ENCODE peak calls at places on chromosomes 12 and 14, in ten cellular contexts. B is endothelial cell of umbilical vein; G is IMR-90; Y is MM.1S; A is right lobe of liver; I is AG04450; P is CD8-positive, alpha-beta T cell; H is brain microvascular endothelial cell; Q is breast epithelium; M is psoas muscle. S is an unnamed sample.
A peak's percentile ranks its signal among the peaks of the same experiment; 100 is the strongest.

GRCh38 chr14:29810657-29811056 is 117.0 kb downstream of the PRKD1 start:
- DNase-seq in B (peak; percentile 22), G (no peak), Y (no peak), A (no peak), I (no peak), P (no peak), H (no peak), Q (no peak), M (no peak), S (no peak)

GRCh38 chr12:124827588-124828184 is 36.0 kb downstream of the SCARB1 start:
- DNase-seq in B (no peak), G (no peak), Y (no peak), A (peak; percentile 74), I (no peak), P (no peak), H (no peak), Q (no peak), M (no peak), S (peak; percentile 38)

GRCh38 chr14:76575108-76575507 is 186.2 kb upstream of the VASH1 start:
- DNase-seq in B (no peak), G (no peak), Y (no peak), A (no peak), I (no peak), P (no peak), H (no peak), Q (no peak), M (no peak), S (no peak)

GRCh38 chr12:75943730-75944096 is 87.9 kb downstream of the PHLDA1 start:
- DNase-seq in B (no peak), G (no peak), Y (peak; percentile 35), A (no peak), I (no peak), P (no peak), H (peak; percentile 43), Q (no peak), M (no peak), S (no peak)

GRCh38 chr12:51368640-51369517 is 22.3 kb downstream of the GALNT6 start:
- DNase-seq in B (peak; percentile 74), G (peak; percentile 60), Y (peak; percentile 98), A (peak; percentile 68), I (no peak), P (peak; percentile 79), H (peak; percentile 82), Q (no peak), M (peak; percentile 26), S (peak; percentile 88)

GRCh38 chr14:21078287-21078686 is 8.2 kb downstream of the ARHGEF40 start:
- DNase-seq in B (no peak), G (no peak), Y (no peak), A (no peak), I (no peak), P (no peak), H (no peak), Q (no peak), M (no peak), S (no peak)

GRCh38 chr12:56257491-56258067 is 605 bp downstream of the ANKRD52 start:
- DNase-seq in B (peak; percentile 45), G (peak; percentile 11), Y (no peak), A (no peak), I (no peak), P (no peak), H (no peak), Q (no peak), M (no peak), S (no peak)

GRCh38 chr14:92603309-92604257 is 90.0 kb downstream of the RIN3 start:
- DNase-seq in B (no peak), G (peak; percentile 83), Y (no peak), A (no peak), I (peak; percentile 63), P (peak; percentile 51), H (peak; percentile 64), Q (peak; percentile 43), M (no peak), S (no peak)

GRCh38 chr12:12266389-12266872 is 413 bp downstream of the LRP6 start:
- DNase-seq in B (no peak), G (no peak), Y (no peak), A (no peak), I (no peak), P (no peak), H (no peak), Q (no peak), M (no peak), S (no peak)

GRCh38 chr14:63470877-63471565 is 72.2 kb downstream of the PPP2R5E start:
- DNase-seq in B (peak; percentile 76), G (peak; percentile 91), Y (peak; percentile 65), A (no peak), I (peak; percentile 41), P (no peak), H (no peak), Q (no peak), M (no peak), S (peak; percentile 66)

GRCh38 chr14:101544550-101544949 is 16.7 kb upstream of the DIO3 start:
- DNase-seq in B (no peak), G (no peak), Y (no peak), A (no peak), I (no peak), P (no peak), H (no peak), Q (no peak), M (no peak), S (no peak)
- H3K27me3 ChIP-seq in B (no peaks in the 10 kb centered on the region), G (peaks cover 8% of the 10 kb centered on the region), Y (peaks cover 7% of the 10 kb centered on the region), A (no peaks in the 10 kb centered on the region), I (no peaks in the 10 kb centered on the region), P (no peaks in the 10 kb centered on the region), H (no peaks in the 10 kb centered on the region), Q (no peaks in the 10 kb centered on the region), M (no peaks in the 10 kb centered on the region), S (no peaks in the 10 kb centered on the region)

GRCh38 chr12:50057000-50057841 is at the start of gene ASIC1:
- DNase-seq in B (peak; percentile 62), G (peak; percentile 67), Y (peak; percentile 37), A (peak; percentile 73), I (no peak), P (peak; percentile 14), H (peak; percentile 56), Q (peak; percentile 50), M (peak; percentile 77), S (peak; percentile 43)
- H3K4me3 ChIP-seq in B (peak within 1 kb of the TSS; percentile 25), G (peak within 1 kb of the TSS; percentile 85), Y (peak within 1 kb of the TSS; percentile 71), A (peak within 1 kb of the TSS; percentile 51), I (peak within 1 kb of the TSS; percentile 72), P (peak within 1 kb of the TSS; percentile 55), H (peak within 1 kb of the TSS; percentile 59), Q (peak within 1 kb of the TSS; percentile 72), M (peak within 1 kb of the TSS; percentile 79), S (peak within 1 kb of the TSS; percentile 63)

GRCh38 chr14:25053585-25053984 is 3.6 kb upstream of the STXBP6 start:
- DNase-seq in B (no peak), G (no peak), Y (no peak), A (no peak), I (no peak), P (no peak), H (no peak), Q (no peak), M (no peak), S (no peak)
- H3K27me3 ChIP-seq in B (peaks cover 27% of the 10 kb centered on the region), G (peaks cover 1% of the 10 kb centered on the region), Y (no peaks in the 10 kb centered on the region), A (no peaks in the 10 kb centered on the region), I (peaks cover 23% of the 10 kb centered on the region), P (peaks cover 14% of the 10 kb centered on the region), H (peaks cover 11% of the 10 kb centered on the region), Q (peaks cover 4% of the 10 kb centered on the region), M (peaks cover 1% of the 10 kb centered on the region), S (peaks cover 1% of the 10 kb centered on the region)

GRCh38 chr12:95443458-95443857 is 30.5 kb upstream of the METAP2 start:
- DNase-seq in B (no peak), G (no peak), Y (no peak), A (no peak), I (no peak), P (no peak), H (no peak), Q (no peak), M (no peak), S (no peak)

GRCh38 chr12:95446511-95446910 is 27.4 kb upstream of the METAP2 start:
- DNase-seq in B (no peak), G (peak; percentile 7), Y (no peak), A (peak; percentile 77), I (no peak), P (no peak), H (peak; percentile 29), Q (no peak), M (peak; percentile 34), S (no peak)

GRCh38 chr12:95440401-95440800 is 33.6 kb upstream of the METAP2 start:
- DNase-seq in B (no peak), G (peak; percentile 67), Y (no peak), A (no peak), I (no peak), P (no peak), H (peak; percentile 37), Q (no peak), M (no peak), S (no peak)

GRCh38 chr12:95445884-95446482 is 28.0 kb upstream of the METAP2 start:
- DNase-seq in B (no peak), G (no peak), Y (no peak), A (no peak), I (no peak), P (no peak), H (no peak), Q (no peak), M (no peak), S (no peak)
- H3K4me3 ChIP-seq in B (no peak overlapping the region), G (no peak overlapping the region), Y (no peak overlapping the region), A (peak overlapping the region; percentile 10), I (no peak overlapping the region), P (no peak overlapping the region), H (no peak overlapping the region), Q (no peak overlapping the region), M (peak overlapping the region; percentile 25), S (no peak overlapping the region)

GRCh38 chr12:2650261-2651060 is 144.3 kb upstream of the FKBP4 start:
- DNase-seq in B (no peak), G (no peak), Y (no peak), A (no peak), I (no peak), P (no peak), H (no peak), Q (no peak), M (no peak), S (no peak)

GRCh38 chr12:2651061-2651965 is 143.5 kb upstream of the FKBP4 start:
- DNase-seq in B (no peak), G (no peak), Y (no peak), A (no peak), I (no peak), P (no peak), H (no peak), Q (no peak), M (no peak), S (no peak)

GRCh38 chr12:2648406-2648805 is 146.4 kb upstream of the FKBP4 start:
- DNase-seq in B (no peak), G (no peak), Y (no peak), A (no peak), I (no peak), P (no peak), H (no peak), Q (no peak), M (no peak), S (no peak)

GRCh38 chr12:2647186-2647585 is 147.6 kb upstream of the FKBP4 start:
- DNase-seq in B (no peak), G (no peak), Y (no peak), A (no peak), I (no peak), P (no peak), H (no peak), Q (no peak), M (no peak), S (no peak)

GRCh38 chr12:2649201-2650030 is 145.4 kb upstream of the FKBP4 start:
- DNase-seq in B (no peak), G (no peak), Y (no peak), A (no peak), I (no peak), P (no peak), H (no peak), Q (no peak), M (no peak), S (no peak)
- H3K27me3 ChIP-seq in B (peaks cover 6% of the 10 kb centered on the region), G (no peaks in the 10 kb centered on the region), Y (peaks cover 25% of the 10 kb centered on the region), A (no peaks in the 10 kb centered on the region), I (no peaks in the 10 kb centered on the region), P (no peaks in the 10 kb centered on the region), H (peaks cover 2% of the 10 kb centered on the region), Q (no peaks in the 10 kb centered on the region), M (no peaks in the 10 kb centered on the region), S (peaks cover 3% of the 10 kb centered on the region)

GRCh38 chr12:24560867-24561266 is 388.0 kb downstream of the BCAT1 start:
- DNase-seq in B (no peak), G (no peak), Y (no peak), A (peak; percentile 54), I (no peak), P (no peak), H (no peak), Q (no peak), M (no peak), S (no peak)
- H3K4me3 ChIP-seq in B (no peak overlapping the region), G (peak overlapping the region; percentile 98), Y (peak overlapping the region; percentile 87), A (peak overlapping the region; percentile 79), I (peak overlapping the region; percentile 88), P (peak overlapping the region; percentile 35), H (peak overlapping the region; percentile 85), Q (peak overlapping the region; percentile 98), M (peak overlapping the region; percentile 70), S (no peak overlapping the region)